ENCODE peak calls at places on chromosomes 12 and 14, in seven cellular contexts. C is A549, E is tibial artery, W is body of pancreas, J is pancreas, B is heart left ventricle, Y is H1. R is an unnamed sample.
A peak's percentile ranks its signal among the peaks of the same experiment; 100 is the strongest.

GRCh38 chr12:30286345-30286926 is 409.2 kb downstream of the IPO8 start:
- DNase-seq in C (peak; percentile 13), E (no peak), Y (no peak), J (no peak), B (no peak), W (no peak), R (no peak)

GRCh38 chr12:88308825-88309224 is 166.7 kb downstream of the TMTC3 start:
- DNase-seq in J (no peak), C (no peak), W (no peak), E (no peak), B (no peak), Y (no peak), R (no peak)

GRCh38 chr12:85036241-85036707 is at the start of the genes LRRIQ1 and TSPAN19:
- DNase-seq in Y (peak; percentile 86), J (peak; percentile 75), W (peak; percentile 83), C (peak; percentile 75), E (peak; percentile 62), B (peak; percentile 62), R (peak; percentile 71)

GRCh38 chr14:77000340-77001235 is 27.9 kb downstream of the IRF2BPL start:
- DNase-seq in B (peak; percentile 45), J (peak; percentile 10), C (no peak), W (no peak), E (peak; percentile 80), Y (no peak), R (no peak)

GRCh38 chr12:130959632-130960031 is 5.9 kb downstream of the ADGRD1 start:
- DNase-seq in B (no peak), Y (no peak), W (no peak), E (no peak), C (no peak), J (no peak), R (no peak)

GRCh38 chr14:70889555-70889954 is 17.7 kb upstream of the PCNX1 start:
- DNase-seq in C (no peak), W (no peak), E (no peak), B (no peak), J (no peak), Y (no peak), R (no peak)

GRCh38 chr12:77923882-77924281 is 93.2 kb downstream of the NAV3 start:
- DNase-seq in W (no peak), Y (no peak), E (no peak), B (no peak), C (no peak), J (no peak), R (no peak)

GRCh38 chr12:42086021-42086420 is 58.7 kb downstream of the GXYLT1 start:
- DNase-seq in E (no peak), W (no peak), B (no peak), Y (no peak), C (no peak), J (no peak), R (no peak)

GRCh38 chr12:56631790-56632700 is 1.9 kb upstream of the BAZ2A start:
- DNase-seq in J (peak; percentile 59), Y (peak; percentile 77), E (peak; percentile 87), B (peak; percentile 85), C (peak; percentile 60), W (peak; percentile 87), R (peak; percentile 74)

GRCh38 chr12:111024205-111024794 is 103.9 kb upstream of the MYL2 start:
- DNase-seq in W (peak; percentile 66), Y (peak; percentile 90), B (peak; percentile 55), C (peak; percentile 85), J (peak; percentile 41), E (no peak), R (peak; percentile 72)

GRCh38 chr14:35347323-35348043 is 55.3 kb downstream of the PSMA6 start:
- DNase-seq in C (no peak), Y (peak; percentile 52), J (peak; percentile 46), W (no peak), E (no peak), B (no peak), R (peak; percentile 39)

GRCh38 chr12:75859868-75860267 is 171.7 kb downstream of the PHLDA1 start:
- DNase-seq in J (no peak), W (no peak), B (no peak), E (no peak), Y (no peak), C (no peak), R (no peak)

GRCh38 chr14:95655461-95655860 is 30.8 kb upstream of the TCL1B start:
- DNase-seq in B (no peak), E (no peak), J (no peak), C (no peak), Y (no peak), W (no peak), R (no peak)

GRCh38 chr12:57835366-57836288 is 10.9 kb downstream of the CTDSP2 start:
- DNase-seq in E (no peak), J (no peak), W (no peak), C (no peak), Y (no peak), B (no peak), R (no peak)

GRCh38 chr12:51977320-51977753 is 25.8 kb downstream of the ACVR1B start:
- DNase-seq in Y (no peak), B (no peak), C (no peak), E (no peak), J (no peak), W (no peak), R (peak; percentile 59)

GRCh38 chr12:1741154-1741949 is 50.5 kb downstream of the ADIPOR2 start:
- DNase-seq in J (no peak), Y (no peak), E (no peak), B (no peak), C (no peak), W (no peak), R (peak; percentile 35)

GRCh38 chr12:119843100-119843499 is 34.0 kb downstream of the CIT start:
- DNase-seq in C (no peak), B (no peak), J (no peak), W (no peak), E (no peak), Y (no peak), R (no peak)

GRCh38 chr12:20360407-20360806 is 7.9 kb upstream of the PDE3A start:
- DNase-seq in B (peak; percentile 57), J (no peak), E (no peak), W (no peak), C (no peak), Y (no peak), R (no peak)
- H3K9me3 ChIP-seq in B (no peaks in the 10 kb centered on the region), J (no peaks in the 10 kb centered on the region), E (no peaks in the 10 kb centered on the region), W (no peaks in the 10 kb centered on the region), C (no peaks in the 10 kb centered on the region), Y (no peaks in the 10 kb centered on the region), R (no peaks in the 10 kb centered on the region)

DNA sequence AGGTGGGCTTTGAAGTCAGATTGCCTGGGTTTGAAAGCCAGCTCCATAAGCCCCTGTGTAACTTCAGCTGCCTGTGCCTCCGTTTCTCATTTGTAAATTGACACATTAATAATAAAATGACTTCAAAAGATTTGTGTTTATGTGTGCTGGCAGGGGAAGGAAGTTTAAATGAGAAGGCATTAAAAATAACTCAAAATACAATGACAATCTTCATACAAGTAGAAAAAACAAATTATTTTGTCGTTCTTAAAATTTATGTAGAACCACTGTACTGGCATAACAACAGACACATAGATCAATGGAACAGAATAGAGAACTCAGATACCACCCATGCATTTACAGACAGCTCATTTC is 83.0 kb downstream of the PPM1A start:
- DNase-seq in J (no peak), W (no peak), Y (no peak), B (no peak), C (no peak), E (no peak), R (no peak)
- TF ChIP-seq CTCF in J (no peak), W (no peak), Y (no peak), B (no peak), C (no peak), E (no peak), R (no peak)

GRCh38 chr14:105141026-105141425 is 27.6 kb downstream of the JAG2 start:
- DNase-seq in J (no peak), B (no peak), Y (no peak), W (no peak), E (peak; percentile 24), C (no peak), R (no peak)
- H3K9me3 ChIP-seq in J (no peaks in the 10 kb centered on the region), B (peaks cover 18% of the 10 kb centered on the region), Y (peaks cover 16% of the 10 kb centered on the region), W (no peaks in the 10 kb centered on the region), E (peaks cover 23% of the 10 kb centered on the region), C (peaks cover 21% of the 10 kb centered on the region), R (peaks cover 10% of the 10 kb centered on the region)

GRCh38 chr14:93137864-93138263 is 22.1 kb upstream of the ITPK1 start:
- DNase-seq in J (peak; percentile 83), C (no peak), B (peak; percentile 70), E (no peak), W (peak; percentile 91), Y (no peak), R (no peak)
- TF ChIP-seq CTCF in J (no peak), C (no peak), B (no peak), E (no peak), W (peak; percentile 47), Y (peak; percentile 18), R (no peak)

GRCh38 chr12:90621927-90622326 is 333.0 kb downstream of the CCER1 start:
- DNase-seq in E (no peak), J (no peak), B (no peak), W (no peak), Y (no peak), C (no peak), R (no peak)

GRCh38 chr12:90622431-90622830 is 332.5 kb downstream of the CCER1 start:
- DNase-seq in W (no peak), B (no peak), Y (no peak), C (no peak), E (no peak), J (no peak), R (no peak)

GRCh38 chr12:90619943-90620342 is 335.0 kb downstream of the CCER1 start:
- DNase-seq in C (no peak), J (no peak), Y (no peak), E (no peak), B (no peak), W (no peak), R (no peak)

GRCh38 chr12:90618606-90619005 is 336.4 kb downstream of the CCER1 start:
- DNase-seq in C (no peak), W (no peak), B (no peak), J (no peak), E (no peak), Y (no peak), R (no peak)
- H3K9me3 ChIP-seq in C (no peaks in the 10 kb centered on the region), W (no peaks in the 10 kb centered on the region), B (no peaks in the 10 kb centered on the region), J (no peaks in the 10 kb centered on the region), E (no peaks in the 10 kb centered on the region), Y (no peaks in the 10 kb centered on the region), R (no peaks in the 10 kb centered on the region)

GRCh38 chr14:44897844-44898151 is 63.9 kb downstream of the KLHL28 start:
- DNase-seq in J (no peak), Y (no peak), E (no peak), W (no peak), C (no peak), B (no peak), R (no peak)
- TF ChIP-seq CTCF in J (no peak), Y (no peak), E (no peak), W (no peak), C (no peak), B (no peak), R (no peak)

DNA sequence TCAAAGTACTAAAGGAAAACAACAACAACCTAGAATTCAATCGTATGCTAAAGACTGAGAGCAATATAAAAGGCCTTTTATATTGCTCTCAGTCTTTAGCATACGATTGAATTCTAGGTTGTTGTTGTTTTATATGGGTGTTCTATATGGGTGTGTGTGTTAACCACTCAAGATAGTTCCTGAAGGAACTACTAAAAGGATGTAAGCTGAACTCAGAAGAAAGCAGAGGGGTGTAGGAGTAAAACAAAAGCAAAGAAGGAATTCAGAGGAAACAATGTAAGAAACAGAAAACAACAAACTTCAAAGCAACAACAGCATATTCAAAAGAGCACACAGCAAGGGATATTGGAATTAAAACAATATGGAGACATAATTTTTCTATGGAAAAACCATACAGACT is 5.4 kb downstream of the ZNF891 start:
- DNase-seq in J (no peak), C (no peak), B (no peak), W (no peak), Y (no peak), E (no peak), R (no peak)
- H3K9me3 ChIP-seq in J (no peaks in the 10 kb centered on the region), C (peaks cover 99% of the 10 kb centered on the region), B (peaks cover 96% of the 10 kb centered on the region), W (peaks cover 6% of the 10 kb centered on the region), Y (peaks cover 74% of the 10 kb centered on the region), E (peaks cover 79% of the 10 kb centered on the region), R (peaks cover 48% of the 10 kb centered on the region)

GRCh38 chr12:54021432-54022013 is 6.7 kb upstream of the HOXC6 start:
- DNase-seq in W (no peak), B (no peak), Y (peak; percentile 75), C (no peak), E (no peak), J (no peak), R (no peak)
- TF ChIP-seq CTCF in W (no peak), B (no peak), Y (peak; percentile 31), C (no peak), E (no peak), J (no peak), R (no peak)

R was measured in Caco-2.